ENCODE peak calls at places on chromosomes 7 and 10, in five cellular contexts. X is A549, C is esophagus muscularis mucosa, Y is AG09319, P is endothelial cell. Q is an unnamed sample.

GRCh38 chr7:17660116-17660515 is 280.2 kb downstream of the SNX13 start:
- DNase-seq in X (no peak), C (no peak), Y (no peak), P (no peak), Q (no peak)

GRCh38 chr7:34875481-34875880 is 161.8 kb downstream of the DPY19L1 start:
- DNase-seq in X (no peak), C (no peak), Y (no peak), P (no peak), Q (no peak)

GRCh38 chr10:42754155-42755027 is 28.2 kb upstream of the BMS1 start:
- DNase-seq in X (peak), C (no peak), Y (no peak), P (peak), Q (peak)

GRCh38 chr10:3486346-3487065 is 298.5 kb downstream of the KLF6 start:
- DNase-seq in X (peak), C (no peak), Y (no peak), P (peak), Q (no peak)

GRCh38 chr10:49367600-49367999 is 28.3 kb downstream of the DRGX start:
- DNase-seq in X (no peak), C (no peak), Y (no peak), P (no peak), Q (no peak)

GRCh38 chr7:155667241-155667849 is 22.9 kb downstream of the RBM33 start:
- DNase-seq in X (no peak), C (no peak), Y (no peak), P (no peak), Q (no peak)

GRCh38 chr7:934469-935320 is 19.8 kb downstream of the ADAP1 start:
- DNase-seq in X (no peak), C (no peak), Y (no peak), P (no peak), Q (no peak)

GRCh38 chr10:60944159-60944909 is at the start of gene RHOBTB1:
- DNase-seq in X (peak), C (peak), Y (peak), P (peak), Q (peak)

GRCh38 chr10:111551001-111551400 is 474.2 kb downstream of the ADRA2A start:
- DNase-seq in X (no peak), C (no peak), Y (no peak), P (no peak), Q (no peak)

GRCh38 chr10:60820093-60820769 is 42.0 kb downstream of the CDK1 start:
- DNase-seq in X (no peak), C (no peak), Y (peak), P (no peak), Q (no peak)

GRCh38 chr10:92814790-92815189 is 33.5 kb upstream of the EXOC6 start:
- DNase-seq in X (no peak), C (peak), Y (no peak), P (no peak), Q (no peak)

GRCh38 chr7:142556745-142557144 is 192.5 kb upstream of the PRSS1 start:
- DNase-seq in X (peak), C (no peak), Y (peak), P (peak), Q (no peak)

GRCh38 chr7:139629392-139630082 is 106.1 kb downstream of the CLEC2L start:
- DNase-seq in X (no peak), C (no peak), Y (no peak), P (no peak), Q (no peak)
- TF ChIP-seq CTCF in X (peak), C (no peak), Y (no peak), P (no peak), Q (no peak)

GRCh38 chr7:139340037-139340807 is 915 bp upstream of the FMC1 start:
- DNase-seq in X (peak), C (peak), Y (peak), P (peak), Q (peak)

GRCh38 chr7:139341776-139342244 is 673 bp downstream of the FMC1 start:
- DNase-seq in X (peak), C (no peak), Y (no peak), P (no peak), Q (no peak)

GRCh38 chr7:139339698-139340036 is 1.5 kb upstream of the FMC1 start:
- DNase-seq in X (no peak), C (no peak), Y (no peak), P (no peak), Q (no peak)

GRCh38 chr7:139340808-139341057 is 404 bp upstream of the FMC1 start:
- DNase-seq in X (no peak), C (no peak), Y (no peak), P (no peak), Q (no peak)

GRCh38 chr7:139341058-139341775 is at the start of gene FMC1:
- DNase-seq in X (peak), C (peak), Y (peak), P (peak), Q (peak)
- TF ChIP-seq CTCF in X (no peak), C (peak), Y (peak), P (no peak), Q (peak)

DNA sequence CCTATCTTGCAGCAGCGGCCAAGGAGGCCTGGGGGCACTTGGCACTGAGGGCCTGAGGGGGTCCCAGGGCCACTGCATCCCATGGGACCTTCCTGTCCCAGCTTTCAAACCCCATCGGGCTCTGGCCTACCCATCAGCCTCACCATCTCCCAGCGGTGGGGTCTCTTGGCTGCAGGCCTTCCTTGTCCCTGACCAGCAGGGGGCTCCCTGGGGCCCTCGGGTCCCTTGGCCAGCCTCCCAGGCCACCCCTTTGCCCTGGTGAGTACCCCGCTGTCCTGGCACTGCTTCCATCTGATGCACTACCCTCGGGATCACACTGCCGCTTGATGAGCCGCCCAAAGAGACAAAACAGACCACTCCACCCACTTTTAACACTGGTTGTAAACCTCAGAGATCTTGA is 43.5 kb downstream of the YKT6 start:
- DNase-seq in X (peak), C (no peak), Y (no peak), P (peak), Q (peak)
- TF ChIP-seq CTCF in X (peak), C (no peak), Y (peak), P (peak), Q (peak)

GRCh38 chr7:67484244-67484751 is 487.7 kb downstream of the TYW1 start:
- DNase-seq in X (peak), C (no peak), Y (peak), P (peak), Q (peak)
- TF ChIP-seq CTCF in X (peak), C (peak), Y (peak), P (peak), Q (peak)